ENCODE peak calls at places on chromosomes 16 and 17, in seven cellular contexts. One of them, this sample, is unnamed.

GRCh38 chr17:45146166-45146565 is 2.1 kb upstream of the HEXIM1 start:
- DNase-seq in fibroblast of lung: no peak
- DNase-seq in CD8-positive, alpha-beta memory T cell: no peak
- DNase-seq in HCT116: no peak
- DNase-seq in CD4-positive, alpha-beta T cell: no peak
- DNase-seq in naive thymus-derived CD4-positive, alpha-beta T cell: no peak
- DNase-seq in HL-60: no peak
- DNase-seq in this sample: no peak

GRCh38 chr16:87487361-87487924 is 5.4 kb downstream of the ZCCHC14 start:
- DNase-seq in fibroblast of lung: peak; percentile 28
- DNase-seq in CD8-positive, alpha-beta memory T cell: no peak
- DNase-seq in HCT116: peak; percentile 69
- DNase-seq in CD4-positive, alpha-beta T cell: no peak
- DNase-seq in naive thymus-derived CD4-positive, alpha-beta T cell: no peak
- DNase-seq in HL-60: peak; percentile 27
- DNase-seq in this sample: peak; percentile 56

GRCh38 chr16:86325895-86326294 is 184.4 kb upstream of the FOXF1 start:
- DNase-seq in fibroblast of lung: no peak
- DNase-seq in CD8-positive, alpha-beta memory T cell: no peak
- DNase-seq in HCT116: no peak
- DNase-seq in CD4-positive, alpha-beta T cell: no peak
- DNase-seq in naive thymus-derived CD4-positive, alpha-beta T cell: no peak
- DNase-seq in HL-60: no peak
- DNase-seq in this sample: no peak

GRCh38 chr16:54487933-54488332 is 201.3 kb upstream of the IRX3 start:
- DNase-seq in fibroblast of lung: no peak
- DNase-seq in CD8-positive, alpha-beta memory T cell: no peak
- DNase-seq in HCT116: no peak
- DNase-seq in CD4-positive, alpha-beta T cell: no peak
- DNase-seq in naive thymus-derived CD4-positive, alpha-beta T cell: no peak
- DNase-seq in HL-60: no peak
- DNase-seq in this sample: no peak

GRCh38 chr16:76729525-76729924 is 452.3 kb downstream of the CNTNAP4 start:
- DNase-seq in fibroblast of lung: no peak
- DNase-seq in CD8-positive, alpha-beta memory T cell: no peak
- DNase-seq in HCT116: no peak
- DNase-seq in CD4-positive, alpha-beta T cell: no peak
- DNase-seq in naive thymus-derived CD4-positive, alpha-beta T cell: no peak
- DNase-seq in HL-60: no peak
- DNase-seq in this sample: peak; percentile 56

GRCh38 chr17:12627776-12628491 is 37.8 kb upstream of the MYOCD start:
- DNase-seq in fibroblast of lung: peak; percentile 90
- DNase-seq in CD8-positive, alpha-beta memory T cell: no peak
- DNase-seq in HCT116: no peak
- DNase-seq in CD4-positive, alpha-beta T cell: no peak
- DNase-seq in naive thymus-derived CD4-positive, alpha-beta T cell: no peak
- DNase-seq in HL-60: no peak
- DNase-seq in this sample: no peak

GRCh38 chr16:48539485-48540221 is 70.3 kb downstream of the N4BP1 start:
- DNase-seq in fibroblast of lung: no peak
- DNase-seq in CD8-positive, alpha-beta memory T cell: no peak
- DNase-seq in HCT116: no peak
- DNase-seq in CD4-positive, alpha-beta T cell: no peak
- DNase-seq in naive thymus-derived CD4-positive, alpha-beta T cell: no peak
- DNase-seq in HL-60: no peak
- DNase-seq in this sample: no peak

GRCh38 chr17:41917957-41918391 is 777 bp downstream of the ACLY start:
- DNase-seq in fibroblast of lung: peak; percentile 38
- DNase-seq in CD8-positive, alpha-beta memory T cell: peak; percentile 44
- DNase-seq in HCT116: no peak
- DNase-seq in CD4-positive, alpha-beta T cell: peak; percentile 19
- DNase-seq in naive thymus-derived CD4-positive, alpha-beta T cell: peak; percentile 34
- DNase-seq in HL-60: no peak
- DNase-seq in this sample: peak; percentile 30

GRCh38 chr16:65663774-65664173 is 541.9 kb upstream of the CDH11 start:
- DNase-seq in fibroblast of lung: peak; percentile 73
- DNase-seq in CD8-positive, alpha-beta memory T cell: no peak
- DNase-seq in HCT116: no peak
- DNase-seq in CD4-positive, alpha-beta T cell: no peak
- DNase-seq in naive thymus-derived CD4-positive, alpha-beta T cell: no peak
- DNase-seq in HL-60: no peak
- DNase-seq in this sample: no peak

GRCh38 chr17:21816592-21817567 is 124.6 kb downstream of the KCNJ18 start:
- DNase-seq in fibroblast of lung: no peak
- DNase-seq in CD8-positive, alpha-beta memory T cell: no peak
- DNase-seq in HCT116: no peak
- DNase-seq in CD4-positive, alpha-beta T cell: no peak
- DNase-seq in naive thymus-derived CD4-positive, alpha-beta T cell: no peak
- DNase-seq in HL-60: no peak
- DNase-seq in this sample: no peak

GRCh38 chr16:1950047-1950446 is 4.4 kb downstream of the RPL3L start:
- DNase-seq in fibroblast of lung: no peak
- DNase-seq in CD8-positive, alpha-beta memory T cell: no peak
- DNase-seq in HCT116: no peak
- DNase-seq in CD4-positive, alpha-beta T cell: no peak
- DNase-seq in naive thymus-derived CD4-positive, alpha-beta T cell: no peak
- DNase-seq in HL-60: no peak
- DNase-seq in this sample: no peak

GRCh38 chr16:1953734-1954133 is 755 bp downstream of the RPL3L start:
- DNase-seq in fibroblast of lung: no peak
- DNase-seq in CD8-positive, alpha-beta memory T cell: no peak
- DNase-seq in HCT116: no peak
- DNase-seq in CD4-positive, alpha-beta T cell: no peak
- DNase-seq in naive thymus-derived CD4-positive, alpha-beta T cell: no peak
- DNase-seq in HL-60: no peak
- DNase-seq in this sample: no peak

GRCh38 chr16:1949507-1949906 is 5.0 kb downstream of the RPL3L start:
- DNase-seq in fibroblast of lung: no peak
- DNase-seq in CD8-positive, alpha-beta memory T cell: no peak
- DNase-seq in HCT116: no peak
- DNase-seq in CD4-positive, alpha-beta T cell: no peak
- DNase-seq in naive thymus-derived CD4-positive, alpha-beta T cell: no peak
- DNase-seq in HL-60: no peak
- DNase-seq in this sample: no peak

GRCh38 chr16:1947369-1947670 is 4.3 kb upstream of the MSRB1 start:
- DNase-seq in fibroblast of lung: no peak
- DNase-seq in CD8-positive, alpha-beta memory T cell: no peak
- DNase-seq in HCT116: no peak
- DNase-seq in CD4-positive, alpha-beta T cell: no peak
- DNase-seq in naive thymus-derived CD4-positive, alpha-beta T cell: no peak
- DNase-seq in HL-60: no peak
- DNase-seq in this sample: no peak

DNA sequence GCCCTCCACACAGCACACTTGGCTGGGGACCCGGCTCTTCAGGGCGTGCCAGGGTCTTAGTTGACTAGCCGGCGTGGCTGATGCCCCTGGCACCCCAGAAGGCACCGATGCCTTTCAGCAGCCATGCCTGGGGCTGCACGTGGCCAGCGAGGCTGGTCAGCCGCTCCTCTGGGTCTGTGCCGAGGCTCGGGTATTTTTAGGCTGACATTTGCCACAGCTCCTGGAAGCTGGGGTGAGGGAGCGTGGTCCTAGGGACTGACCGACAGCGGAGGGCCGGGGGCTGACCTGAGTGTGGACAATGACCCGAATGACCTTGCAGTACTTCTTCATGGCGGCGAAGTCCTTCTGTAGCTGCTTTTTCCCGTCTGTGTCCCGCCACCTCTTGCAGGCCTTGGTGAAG is 3.9 kb downstream of the RPL3L start:
- DNase-seq in fibroblast of lung: no peak
- DNase-seq in CD8-positive, alpha-beta memory T cell: no peak
- DNase-seq in HCT116: no peak
- DNase-seq in CD4-positive, alpha-beta T cell: no peak
- DNase-seq in naive thymus-derived CD4-positive, alpha-beta T cell: no peak
- DNase-seq in HL-60: no peak
- DNase-seq in this sample: no peak
- H3K27ac ChIP-seq in fibroblast of lung: no peak overlapping the region
- H3K27ac ChIP-seq in CD8-positive, alpha-beta memory T cell: no peak overlapping the region
- H3K27ac ChIP-seq in HCT116: no peak overlapping the region
- H3K27ac ChIP-seq in CD4-positive, alpha-beta T cell: no peak overlapping the region
- H3K27ac ChIP-seq in naive thymus-derived CD4-positive, alpha-beta T cell: no peak overlapping the region
- H3K27ac ChIP-seq in HL-60: no peak overlapping the region
- H3K27ac ChIP-seq in this sample: peak overlapping the region; percentile 45

GRCh38 chr17:47855737-47856136 is 4.8 kb upstream of the SP6 start:
- DNase-seq in fibroblast of lung: no peak
- DNase-seq in CD8-positive, alpha-beta memory T cell: no peak
- DNase-seq in HCT116: no peak
- DNase-seq in CD4-positive, alpha-beta T cell: no peak
- DNase-seq in naive thymus-derived CD4-positive, alpha-beta T cell: no peak
- DNase-seq in HL-60: no peak
- DNase-seq in this sample: no peak
- H3K27ac ChIP-seq in fibroblast of lung: no peak overlapping the region
- H3K27ac ChIP-seq in CD8-positive, alpha-beta memory T cell: no peak overlapping the region
- H3K27ac ChIP-seq in HCT116: no peak overlapping the region
- H3K27ac ChIP-seq in CD4-positive, alpha-beta T cell: no peak overlapping the region
- H3K27ac ChIP-seq in naive thymus-derived CD4-positive, alpha-beta T cell: no peak overlapping the region
- H3K27ac ChIP-seq in HL-60: no peak overlapping the region
- H3K27ac ChIP-seq in this sample: no peak overlapping the region

GRCh38 chr17:70169707-70170597 is 620 bp downstream of the KCNJ2 start:
- DNase-seq in fibroblast of lung: peak; percentile 26
- DNase-seq in CD8-positive, alpha-beta memory T cell: no peak
- DNase-seq in HCT116: no peak
- DNase-seq in CD4-positive, alpha-beta T cell: no peak
- DNase-seq in naive thymus-derived CD4-positive, alpha-beta T cell: no peak
- DNase-seq in HL-60: peak; percentile 33
- DNase-seq in this sample: no peak
- H3K27ac ChIP-seq in fibroblast of lung: peak overlapping the region; percentile 60
- H3K27ac ChIP-seq in CD8-positive, alpha-beta memory T cell: no peak overlapping the region
- H3K27ac ChIP-seq in HCT116: no peak overlapping the region
- H3K27ac ChIP-seq in CD4-positive, alpha-beta T cell: no peak overlapping the region
- H3K27ac ChIP-seq in naive thymus-derived CD4-positive, alpha-beta T cell: no peak overlapping the region
- H3K27ac ChIP-seq in HL-60: peak overlapping the region; percentile 55
- H3K27ac ChIP-seq in this sample: peak overlapping the region; percentile 80

DNA sequence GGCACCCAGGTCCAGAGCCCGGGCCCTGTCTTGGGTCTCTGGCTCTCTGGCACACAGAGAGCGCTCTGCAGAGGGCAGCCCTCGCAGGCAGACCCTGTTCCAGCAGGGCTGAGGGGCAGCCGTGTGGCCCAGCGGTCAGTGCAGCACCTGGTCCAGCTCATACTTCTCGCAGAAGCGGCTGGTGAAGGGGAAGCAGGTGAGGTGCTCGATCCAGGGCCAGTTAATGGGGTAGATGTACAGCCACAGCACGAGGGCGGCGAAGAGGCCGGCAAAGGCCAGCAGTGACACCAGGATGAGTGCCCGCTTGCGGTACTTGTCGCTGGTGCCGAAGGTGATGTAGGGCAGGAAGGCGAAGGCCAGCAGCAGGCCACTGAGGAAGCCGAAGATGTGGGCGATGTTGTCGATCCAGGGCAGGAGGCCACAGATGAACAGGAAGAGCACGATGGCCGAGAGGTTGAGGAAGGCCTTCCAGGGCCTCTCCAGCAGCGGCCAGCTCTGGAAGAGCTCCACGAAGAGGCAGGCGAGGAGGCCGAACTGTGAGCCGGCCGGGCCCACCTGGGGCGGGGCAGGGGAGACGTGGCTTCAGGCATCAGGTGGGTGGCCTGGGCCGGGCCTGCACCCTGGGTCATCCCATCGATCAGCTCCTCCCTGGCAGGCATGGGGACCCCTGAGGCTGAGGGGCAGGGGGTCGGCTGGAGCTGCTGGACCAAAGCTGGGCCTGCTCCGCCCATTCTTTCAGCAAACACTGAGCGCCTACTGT is 4.3 kb downstream of the AANAT start:
- DNase-seq in fibroblast of lung: no peak
- DNase-seq in CD8-positive, alpha-beta memory T cell: no peak
- DNase-seq in HCT116: no peak
- DNase-seq in CD4-positive, alpha-beta T cell: no peak
- DNase-seq in naive thymus-derived CD4-positive, alpha-beta T cell: no peak
- DNase-seq in HL-60: no peak
- DNase-seq in this sample: no peak
- H3K27ac ChIP-seq in fibroblast of lung: no peak overlapping the region
- H3K27ac ChIP-seq in CD8-positive, alpha-beta memory T cell: no peak overlapping the region
- H3K27ac ChIP-seq in HCT116: no peak overlapping the region
- H3K27ac ChIP-seq in CD4-positive, alpha-beta T cell: no peak overlapping the region
- H3K27ac ChIP-seq in naive thymus-derived CD4-positive, alpha-beta T cell: no peak overlapping the region
- H3K27ac ChIP-seq in HL-60: no peak overlapping the region
- H3K27ac ChIP-seq in this sample: peak overlapping the region; percentile 18

DNA sequence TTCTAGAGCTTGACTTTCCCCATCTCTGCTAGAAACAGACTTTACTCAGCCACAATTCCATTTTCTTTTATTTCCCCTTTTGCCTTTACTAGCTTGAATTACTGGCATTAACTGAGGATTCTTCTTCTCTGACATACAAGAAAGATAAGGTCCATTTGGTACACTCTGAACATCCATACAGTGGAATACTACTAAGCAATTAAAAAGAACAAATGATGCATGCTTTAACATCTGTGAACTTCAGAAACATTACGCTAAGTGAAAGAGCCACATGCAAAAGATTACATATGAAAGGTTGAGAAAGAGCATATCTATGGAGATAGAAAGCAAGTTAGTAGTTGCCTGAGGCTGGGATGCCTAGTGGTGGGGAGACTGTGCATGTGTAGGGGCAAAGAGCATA is 130.9 kb downstream of the PPM1E start:
- DNase-seq in fibroblast of lung: no peak
- DNase-seq in CD8-positive, alpha-beta memory T cell: no peak
- DNase-seq in HCT116: no peak
- DNase-seq in CD4-positive, alpha-beta T cell: no peak
- DNase-seq in naive thymus-derived CD4-positive, alpha-beta T cell: no peak
- DNase-seq in HL-60: no peak
- DNase-seq in this sample: no peak
- H3K27ac ChIP-seq in fibroblast of lung: no peak overlapping the region
- H3K27ac ChIP-seq in CD8-positive, alpha-beta memory T cell: no peak overlapping the region
- H3K27ac ChIP-seq in HCT116: no peak overlapping the region
- H3K27ac ChIP-seq in CD4-positive, alpha-beta T cell: no peak overlapping the region
- H3K27ac ChIP-seq in naive thymus-derived CD4-positive, alpha-beta T cell: no peak overlapping the region
- H3K27ac ChIP-seq in HL-60: no peak overlapping the region
- H3K27ac ChIP-seq in this sample: no peak overlapping the region